ENCODE peak calls at places on chromosomes 6 and 20, in eight cellular contexts. Y is GM23338; F is activated CD8-positive, alpha-beta memory T cell treated with anti-CD3 and anti-CD28 coated beads for 1 hour; E is T-helper 2 cell; P is tibial nerve; V is D341Med; X is NCI-H345; W is K562. J is an unnamed sample.

GRCh38 chr6:118668761-118669411 is 17.5 kb upstream of the CEP85L start:
- DNase-seq in Y (no peak), F (no peak), E (no peak), P (no peak), V (no peak), X (no peak), W (peak), J (no peak)

GRCh38 chr20:2349801-2350200 is 30.9 kb upstream of the TGM6 start:
- DNase-seq in Y (no peak), F (no peak), E (no peak), P (no peak), V (no peak), X (no peak), W (no peak), J (no peak)

GRCh38 chr6:50836231-50836630 is 17.6 kb downstream of the TFAP2B start:
- DNase-seq in Y (no peak), F (no peak), E (no peak), P (no peak), V (no peak), X (no peak), W (no peak), J (no peak)

GRCh38 chr6:31898200-31899011 is 908 bp upstream of the EHMT2 start:
- DNase-seq in Y (peak), F (no peak), E (peak), P (no peak), V (no peak), X (peak), W (peak), J (peak)

GRCh38 chr6:158049055-158050028 is 67.7 kb downstream of the SYNJ2 start:
- DNase-seq in Y (no peak), F (no peak), E (no peak), P (no peak), V (no peak), X (no peak), W (peak), J (no peak)

GRCh38 chr6:134398453-134398852 is 80.5 kb upstream of the SGK1 start:
- DNase-seq in Y (no peak), F (no peak), E (no peak), P (no peak), V (no peak), X (no peak), W (peak), J (no peak)

GRCh38 chr20:17971571-17972013 is 2.8 kb downstream of the MGME1 start:
- DNase-seq in Y (peak), F (no peak), E (no peak), P (no peak), V (no peak), X (no peak), W (peak), J (peak)

GRCh38 chr6:2296781-2297180 is 51.4 kb upstream of the GMDS start:
- DNase-seq in Y (peak), F (no peak), E (no peak), P (no peak), V (no peak), X (no peak), W (no peak), J (no peak)

GRCh38 chr20:62606551-62607201 is 35.6 kb upstream of the SLCO4A1 start:
- DNase-seq in Y (peak), F (no peak), E (no peak), P (peak), V (peak), X (peak), W (no peak), J (no peak)

GRCh38 chr6:31585531-31585930 is 546 bp upstream of the LST1 start:
- DNase-seq in Y (peak), F (no peak), E (peak), P (no peak), V (no peak), X (no peak), W (peak), J (no peak)

GRCh38 chr20:36745234-36745926 is 510 bp downstream of the NDRG3 start:
- DNase-seq in Y (peak), F (no peak), E (peak), P (no peak), V (no peak), X (peak), W (peak), J (no peak)

GRCh38 chr6:119454694-119455093 is 105.1 kb upstream of the MAN1A1 start:
- DNase-seq in Y (no peak), F (no peak), E (no peak), P (no peak), V (no peak), X (no peak), W (no peak), J (no peak)

GRCh38 chr6:37793067-37793466 is 26.5 kb upstream of the ZFAND3 start:
- DNase-seq in Y (no peak), F (no peak), E (no peak), P (no peak), V (no peak), X (no peak), W (peak), J (no peak)

GRCh38 chr6:6795396-6795795 is 206.9 kb downstream of the LY86 start:
- DNase-seq in Y (no peak), F (no peak), E (no peak), P (no peak), V (no peak), X (no peak), W (no peak), J (no peak)

GRCh38 chr6:20056350-20056992 is 155.8 kb downstream of the MBOAT1 start:
- DNase-seq in Y (peak), F (no peak), E (peak), P (no peak), V (peak), X (peak), W (peak), J (no peak)

GRCh38 chr6:129641344-129641743 is 68.6 kb downstream of the ARHGAP18 start:
- DNase-seq in Y (no peak), F (no peak), E (no peak), P (no peak), V (no peak), X (no peak), W (no peak), J (no peak)

GRCh38 chr6:17962436-17963031 is 24.9 kb downstream of the KIF13A start:
- DNase-seq in Y (no peak), F (no peak), E (no peak), P (no peak), V (peak), X (no peak), W (peak), J (no peak)

GRCh38 chr20:57843941-57844625 is 134.3 kb upstream of the PMEPA1 start:
- DNase-seq in Y (no peak), F (no peak), E (no peak), P (no peak), V (no peak), X (no peak), W (no peak), J (no peak)

GRCh38 chr6:89888138-89888514 is 6.1 kb upstream of the GJA10 start:
- DNase-seq in Y (no peak), F (no peak), E (no peak), P (no peak), V (no peak), X (no peak), W (no peak), J (no peak)

GRCh38 chr6:52640170-52640569 is 30.7 kb upstream of the TMEM14A start:
- DNase-seq in Y (no peak), F (no peak), E (no peak), P (no peak), V (no peak), X (no peak), W (peak), J (no peak)

GRCh38 chr20:37564388-37565133 is 36.9 kb upstream of the BLCAP start:
- DNase-seq in Y (peak), F (no peak), E (peak), P (no peak), V (peak), X (peak), W (peak), J (peak)

GRCh38 chr20:50323209-50323608 is 132.6 kb downstream of the CEBPB start:
- DNase-seq in Y (no peak), F (no peak), E (no peak), P (no peak), V (no peak), X (no peak), W (no peak), J (no peak)

GRCh38 chr6:137693737-137694136 is 173.3 kb upstream of the TNFAIP3 start:
- DNase-seq in Y (no peak), F (no peak), E (no peak), P (no peak), V (no peak), X (no peak), W (peak), J (no peak)

GRCh38 chr6:166173292-166173951 is 5.8 kb upstream of the TBXT start:
- DNase-seq in Y (peak), F (no peak), E (no peak), P (no peak), V (no peak), X (peak), W (no peak), J (no peak)

J was measured in HAP-1.